ENCODE peak calls at places on chromosomes 4 and X, in ten cellular contexts. T, N, F, S, E, H, G, R, K and O are unnamed samples.

GRCh38 chr4:4919926-4920325 is 60.5 kb downstream of the MSX1 start:
- DNase-seq in T (no peak), N (peak; percentile 17), F (no peak), S (no peak), E (no peak), H (no peak), G (no peak), R (peak; percentile 71), K (no peak), O (no peak)

GRCh38 chr4:189117426-189117825 is 823.2 kb upstream of the FRG1 start:
- DNase-seq in T (no peak), N (no peak), F (peak; percentile 58), S (no peak), E (no peak), H (no peak), G (no peak), R (no peak), K (no peak), O (no peak)

GRCh38 chr4:186204611-186205144 is 13.3 kb downstream of the CYP4V2 start:
- DNase-seq in T (no peak), N (peak; percentile 15), F (no peak), S (no peak), E (no peak), H (peak; percentile 73), G (no peak), R (no peak), K (no peak), O (no peak)

GRCh38 chrX:53746718-53747117 is 60.2 kb upstream of the HUWE1 start:
- DNase-seq in T (no peak), N (no peak), F (no peak), S (no peak), E (no peak), H (no peak), G (no peak), R (no peak), K (no peak), O (no peak)

GRCh38 chr4:87375719-87376291 is 15.2 kb downstream of the HSD17B11 start:
- DNase-seq in T (no peak), N (peak; percentile 68), F (peak; percentile 80), S (no peak), E (no peak), H (no peak), G (peak; percentile 35), R (no peak), K (peak; percentile 42), O (no peak)

GRCh38 chr4:146450524-146450923 is 71.2 kb downstream of the SLC10A7 start:
- DNase-seq in T (no peak), N (no peak), F (no peak), S (no peak), E (no peak), H (no peak), G (no peak), R (no peak), K (no peak), O (no peak)

GRCh38 chr4:47287735-47288134 is 175.8 kb downstream of the COMMD8 start:
- DNase-seq in T (no peak), N (no peak), F (no peak), S (no peak), E (no peak), H (no peak), G (no peak), R (no peak), K (no peak), O (no peak)

GRCh38 chr4:47704693-47705325 is 133.1 kb downstream of the CORIN start:
- DNase-seq in T (peak; percentile 37), N (peak; percentile 68), F (peak; percentile 80), S (peak; percentile 45), E (no peak), H (no peak), G (no peak), R (no peak), K (peak; percentile 27), O (peak; percentile 8)

GRCh38 chrX:150504399-150505186 is 63.8 kb upstream of the MTM1 start:
- DNase-seq in T (no peak), N (peak; percentile 43), F (no peak), S (no peak), E (no peak), H (no peak), G (no peak), R (no peak), K (no peak), O (no peak)

GRCh38 chr4:183838987-183839712 is 66.0 kb upstream of the STOX2 start:
- DNase-seq in T (no peak), N (no peak), F (no peak), S (peak; percentile 45), E (no peak), H (no peak), G (no peak), R (no peak), K (no peak), O (no peak)

GRCh38 chr4:98232202-98232601 is 29.0 kb upstream of the RAP1GDS1 start:
- DNase-seq in T (no peak), N (no peak), F (no peak), S (no peak), E (no peak), H (no peak), G (no peak), R (no peak), K (no peak), O (no peak)

GRCh38 chr4:76376534-76376933 is 44.4 kb downstream of the CCDC158 start:
- DNase-seq in T (no peak), N (no peak), F (no peak), S (no peak), E (no peak), H (no peak), G (no peak), R (no peak), K (no peak), O (no peak)

GRCh38 chrX:10022273-10022541 is 55.0 kb downstream of the CLDN34 start:
- DNase-seq in T (no peak), N (no peak), F (no peak), S (no peak), E (no peak), H (no peak), G (no peak), R (no peak), K (no peak), O (no peak)

GRCh38 chrX:39012561-39013209 is 211.4 kb downstream of the MID1IP1 start:
- DNase-seq in T (no peak), N (no peak), F (no peak), S (no peak), E (no peak), H (no peak), G (no peak), R (no peak), K (no peak), O (no peak)

DNA sequence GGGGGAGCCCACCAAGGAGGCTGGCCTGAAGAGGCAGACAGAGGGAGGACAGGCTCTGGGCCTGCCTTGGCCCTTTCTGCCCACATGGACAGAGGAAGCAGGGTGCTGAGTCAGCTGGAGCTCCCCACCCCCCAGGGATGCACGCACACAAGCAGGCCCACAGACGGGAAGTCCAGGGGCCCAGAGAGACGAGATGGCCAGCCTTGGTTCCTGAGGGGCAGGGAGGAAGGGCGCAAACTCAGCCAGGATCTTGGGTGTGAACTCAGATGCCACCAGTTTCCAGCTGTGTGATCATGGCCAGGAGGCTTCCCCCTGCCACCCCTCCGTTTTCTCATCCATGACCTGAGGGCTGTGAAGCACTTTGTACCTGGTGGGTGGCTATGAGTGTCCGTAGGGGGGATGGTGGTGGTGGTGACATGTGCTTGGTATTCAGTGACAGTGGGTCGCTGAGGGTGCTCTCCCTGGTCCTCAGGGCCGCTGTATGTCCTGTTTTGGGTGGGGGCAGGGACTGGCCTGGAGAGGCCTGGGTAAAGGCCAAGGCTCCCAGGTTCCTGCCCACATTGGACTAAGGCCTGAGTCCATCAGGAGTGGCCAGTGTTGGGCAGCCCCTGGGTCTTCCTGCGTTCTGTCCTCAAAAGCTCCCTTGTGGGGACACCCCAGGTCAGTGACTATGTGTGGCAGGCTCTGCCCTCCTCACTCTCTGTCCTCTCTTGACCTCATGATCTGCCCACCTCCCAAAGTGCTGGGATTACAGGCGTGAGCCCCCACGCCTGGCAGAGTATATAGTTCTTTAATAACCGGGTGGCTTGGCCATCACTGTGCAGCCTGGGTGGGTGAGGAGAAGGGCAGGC is 2.0 kb downstream of the SH3BP2 start:
- DNase-seq in T (peak; percentile 75), N (peak; percentile 56), F (no peak), S (no peak), E (peak; percentile 76), H (peak; percentile 55), G (no peak), R (peak; percentile 77), K (no peak), O (no peak)
- H3K4me1 ChIP-seq in T (peaks cover 88% of the 10 kb centered on the region), N (peaks cover 85% of the 10 kb centered on the region), F (peaks cover 27% of the 10 kb centered on the region), S (peaks cover 8% of the 10 kb centered on the region), E (peaks cover 69% of the 10 kb centered on the region), H (peaks cover 68% of the 10 kb centered on the region), G (peaks cover 51% of the 10 kb centered on the region), R (peaks cover 25% of the 10 kb centered on the region), K (peaks cover 27% of the 10 kb centered on the region), O (peaks cover 46% of the 10 kb centered on the region)

GRCh38 chr4:90127223-90127705 is at the start of gene CCSER1:
- DNase-seq in T (peak; percentile 77), N (peak; percentile 88), F (no peak), S (no peak), E (peak; percentile 81), H (peak; percentile 86), G (no peak), R (peak; percentile 73), K (peak; percentile 80), O (no peak)
- H3K27ac ChIP-seq in T (peak within 1 kb of the TSS; percentile 86), N (peak within 1 kb of the TSS; percentile 95), F (no peak within 1 kb of the TSS), S (no peak within 1 kb of the TSS), E (peak within 1 kb of the TSS; percentile 81), H (peak within 1 kb of the TSS; percentile 85), G (no peak within 1 kb of the TSS), R (peak within 1 kb of the TSS; percentile 27), K (peak within 1 kb of the TSS; percentile 86), O (no peak within 1 kb of the TSS)

GRCh38 chr4:52144303-52144849 is 93.3 kb downstream of the SPATA18 start:
- DNase-seq in T (no peak), N (peak; percentile 5), F (no peak), S (no peak), E (no peak), H (no peak), G (no peak), R (no peak), K (no peak), O (no peak)

GRCh38 chr4:52142816-52143215 is 91.7 kb downstream of the SPATA18 start:
- DNase-seq in T (no peak), N (no peak), F (no peak), S (no peak), E (no peak), H (no peak), G (no peak), R (no peak), K (no peak), O (no peak)

DNA sequence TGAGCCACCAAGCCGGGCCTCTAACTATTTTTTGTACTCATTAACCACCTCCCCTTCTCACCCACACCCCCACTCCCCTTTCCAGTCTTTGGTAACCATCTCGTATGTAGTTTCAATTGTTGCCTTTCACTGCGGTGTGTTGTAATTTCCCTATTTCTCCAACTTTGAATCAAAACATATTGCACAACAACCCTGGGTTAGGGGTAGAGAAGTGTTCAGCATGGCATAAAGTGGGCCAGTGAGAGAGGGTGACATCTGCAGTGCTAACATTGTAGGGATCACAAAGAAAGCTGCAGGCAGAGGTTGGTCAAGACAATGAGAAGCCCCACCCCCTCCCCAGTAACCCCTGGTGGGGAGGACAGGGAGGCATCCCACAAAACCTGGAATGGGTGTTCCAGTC is 92.7 kb downstream of the SPATA18 start:
- DNase-seq in T (no peak), N (no peak), F (no peak), S (no peak), E (no peak), H (no peak), G (no peak), R (no peak), K (no peak), O (no peak)
- H3K4me1 ChIP-seq in T (no peaks in the 10 kb centered on the region), N (no peaks in the 10 kb centered on the region), F (no peaks in the 10 kb centered on the region), S (no peaks in the 10 kb centered on the region), E (no peaks in the 10 kb centered on the region), H (no peaks in the 10 kb centered on the region), G (no peaks in the 10 kb centered on the region), R (no peaks in the 10 kb centered on the region), K (no peaks in the 10 kb centered on the region), O (no peaks in the 10 kb centered on the region)

GRCh38 chr4:16262188-16262587 is 35.9 kb upstream of the TAPT1 start:
- DNase-seq in T (no peak), N (no peak), F (no peak), S (no peak), E (no peak), H (no peak), G (peak; percentile 11), R (no peak), K (no peak), O (peak; percentile 1)
- H3K27ac ChIP-seq in T (no peak overlapping the region), N (no peak overlapping the region), F (no peak overlapping the region), S (no peak overlapping the region), E (no peak overlapping the region), H (no peak overlapping the region), G (no peak overlapping the region), R (no peak overlapping the region), K (no peak overlapping the region), O (no peak overlapping the region)